ENCODE peak calls at places on chromosomes 12 and 14, in five cellular contexts. One of them, this sample, is unnamed.

GRCh38 chr12:26853303-26854027 is 20.5 kb upstream of the ITPR2 start:
- DNase-seq in ecto neural progenitor cell: peak; percentile 72
- DNase-seq in coronary artery: no peak
- DNase-seq in NCI-H460: peak; percentile 42
- DNase-seq in AG04449: no peak
- DNase-seq in this sample: peak; percentile 14

GRCh38 chr14:89587128-89587420 is 170.0 kb upstream of the FOXN3 start:
- DNase-seq in NCI-H460: no peak
- DNase-seq in AG04449: no peak
- DNase-seq in coronary artery: no peak
- DNase-seq in ecto neural progenitor cell: no peak
- DNase-seq in this sample: no peak

GRCh38 chr12:132427999-132428871 is 61.7 kb upstream of the FBRSL1 start:
- DNase-seq in ecto neural progenitor cell: peak; percentile 84
- DNase-seq in coronary artery: no peak
- DNase-seq in NCI-H460: no peak
- DNase-seq in AG04449: no peak
- DNase-seq in this sample: no peak

GRCh38 chr12:124381454-124382207 is 86.7 kb downstream of the RFLNA start:
- DNase-seq in AG04449: no peak
- DNase-seq in coronary artery: peak; percentile 97
- DNase-seq in ecto neural progenitor cell: no peak
- DNase-seq in NCI-H460: peak; percentile 53
- DNase-seq in this sample: no peak

GRCh38 chr12:88516811-88517210 is 63.5 kb downstream of the KITLG start:
- DNase-seq in ecto neural progenitor cell: no peak
- DNase-seq in AG04449: no peak
- DNase-seq in NCI-H460: no peak
- DNase-seq in coronary artery: no peak
- DNase-seq in this sample: no peak

GRCh38 chr12:48142818-48143674 is 14.3 kb downstream of the ASB8 start:
- DNase-seq in ecto neural progenitor cell: no peak
- DNase-seq in AG04449: no peak
- DNase-seq in NCI-H460: no peak
- DNase-seq in coronary artery: no peak
- DNase-seq in this sample: no peak

GRCh38 chr12:96104566-96104965 is 69.2 kb upstream of the LTA4H start:
- DNase-seq in coronary artery: no peak
- DNase-seq in NCI-H460: no peak
- DNase-seq in AG04449: no peak
- DNase-seq in ecto neural progenitor cell: no peak
- DNase-seq in this sample: no peak

GRCh38 chr14:103161054-103161397 is 37.8 kb downstream of the TNFAIP2 start:
- DNase-seq in NCI-H460: no peak
- DNase-seq in ecto neural progenitor cell: no peak
- DNase-seq in AG04449: no peak
- DNase-seq in coronary artery: peak; percentile 35
- DNase-seq in this sample: no peak

GRCh38 chr12:123761841-123762714 is at the start of gene DNAH10:
- DNase-seq in coronary artery: no peak
- DNase-seq in NCI-H460: no peak
- DNase-seq in AG04449: no peak
- DNase-seq in ecto neural progenitor cell: peak; percentile 94
- DNase-seq in this sample: no peak

GRCh38 chr12:127351481-127352010 is 915.4 kb upstream of the TMEM132C start:
- DNase-seq in ecto neural progenitor cell: no peak
- DNase-seq in NCI-H460: no peak
- DNase-seq in coronary artery: no peak
- DNase-seq in AG04449: no peak
- DNase-seq in this sample: no peak

GRCh38 chr14:51776102-51776894 is 84.1 kb upstream of the GNG2 start:
- DNase-seq in NCI-H460: peak; percentile 67
- DNase-seq in AG04449: no peak
- DNase-seq in ecto neural progenitor cell: peak; percentile 82
- DNase-seq in coronary artery: no peak
- DNase-seq in this sample: peak; percentile 45

GRCh38 chr12:52713960-52714886 is 10.9 kb upstream of the KRT77 start:
- DNase-seq in AG04449: no peak
- DNase-seq in coronary artery: no peak
- DNase-seq in NCI-H460: no peak
- DNase-seq in ecto neural progenitor cell: peak; percentile 86
- DNase-seq in this sample: no peak

GRCh38 chr12:2647186-2647585 is 147.6 kb upstream of the FKBP4 start:
- DNase-seq in AG04449: no peak
- DNase-seq in coronary artery: peak; percentile 56
- DNase-seq in ecto neural progenitor cell: no peak
- DNase-seq in NCI-H460: no peak
- DNase-seq in this sample: no peak

GRCh38 chr12:132887513-132888341 is at the start of gene CHFR:
- DNase-seq in NCI-H460: peak; percentile 97
- DNase-seq in ecto neural progenitor cell: peak; percentile 99
- DNase-seq in AG04449: peak; percentile 83
- DNase-seq in coronary artery: peak; percentile 98
- DNase-seq in this sample: peak; percentile 92

GRCh38 chr14:30214456-30215090 is 286.9 kb upstream of the PRKD1 start:
- DNase-seq in coronary artery: no peak
- DNase-seq in AG04449: no peak
- DNase-seq in ecto neural progenitor cell: no peak
- DNase-seq in NCI-H460: peak; percentile 50
- DNase-seq in this sample: peak; percentile 63

GRCh38 chr14:68687746-68688145 is 105.1 kb downstream of the ZFP36L1 start:
- DNase-seq in AG04449: peak; percentile 91
- DNase-seq in ecto neural progenitor cell: no peak
- DNase-seq in NCI-H460: no peak
- DNase-seq in coronary artery: no peak
- DNase-seq in this sample: peak; percentile 74

GRCh38 chr12:116490481-116490880 is 68.7 kb upstream of the MAP1LC3B2 start:
- DNase-seq in coronary artery: no peak
- DNase-seq in AG04449: no peak
- DNase-seq in ecto neural progenitor cell: no peak
- DNase-seq in NCI-H460: no peak
- DNase-seq in this sample: no peak

GRCh38 chr12:131454418-131455217 is 256.3 kb upstream of the SFSWAP start:
- DNase-seq in coronary artery: no peak
- DNase-seq in NCI-H460: peak; percentile 76
- DNase-seq in AG04449: no peak
- DNase-seq in ecto neural progenitor cell: peak; percentile 90
- DNase-seq in this sample: no peak

GRCh38 chr12:52568111-52568510 is 5.5 kb downstream of the KRT74 start:
- DNase-seq in NCI-H460: no peak
- DNase-seq in AG04449: no peak
- DNase-seq in coronary artery: no peak
- DNase-seq in ecto neural progenitor cell: no peak
- DNase-seq in this sample: no peak

GRCh38 chr14:95463173-95463901 is 53.1 kb downstream of the SYNE3 start:
- DNase-seq in ecto neural progenitor cell: no peak
- DNase-seq in NCI-H460: no peak
- DNase-seq in AG04449: no peak
- DNase-seq in coronary artery: no peak
- DNase-seq in this sample: no peak

GRCh38 chr14:80494769-80495168 is 283.5 kb upstream of the DIO2 start:
- DNase-seq in ecto neural progenitor cell: no peak
- DNase-seq in AG04449: no peak
- DNase-seq in coronary artery: no peak
- DNase-seq in NCI-H460: no peak
- DNase-seq in this sample: no peak

GRCh38 chr14:25570483-25570882 is 520.5 kb upstream of the STXBP6 start:
- DNase-seq in AG04449: no peak
- DNase-seq in NCI-H460: no peak
- DNase-seq in coronary artery: no peak
- DNase-seq in ecto neural progenitor cell: no peak
- DNase-seq in this sample: no peak

GRCh38 chr14:55849833-55850232 is 268.4 kb upstream of the PELI2 start:
- DNase-seq in NCI-H460: no peak
- DNase-seq in AG04449: no peak
- DNase-seq in ecto neural progenitor cell: no peak
- DNase-seq in coronary artery: no peak
- DNase-seq in this sample: no peak

GRCh38 chr14:38065101-38065762 is 142.5 kb upstream of the SSTR1 start:
- DNase-seq in AG04449: no peak
- DNase-seq in NCI-H460: no peak
- DNase-seq in coronary artery: no peak
- DNase-seq in ecto neural progenitor cell: no peak
- DNase-seq in this sample: no peak

GRCh38 chr12:19303496-19303895 is 135.8 kb upstream of the AEBP2 start:
- DNase-seq in AG04449: no peak
- DNase-seq in NCI-H460: no peak
- DNase-seq in ecto neural progenitor cell: no peak
- DNase-seq in coronary artery: no peak
- DNase-seq in this sample: no peak

This sample was measured in amniotic stem cell.